ENCODE peak calls at places on chromosomes 11 and 22, in seven cellular contexts. One of them, this sample, is unnamed.

GRCh38 chr11:120900642-120901041 is 123.3 kb upstream of the TBCEL start:
- DNase-seq in left lung: no peak
- DNase-seq in A172: no peak
- DNase-seq in activated CD4-positive, alpha-beta T cell treated with anti-CD3 and anti-CD28 coated beads for 48 hours: no peak
- DNase-seq in stimulated activated naive CD4-positive, alpha-beta T cell treated with Interleukin-2 at 50 U/mL for 16 hours: no peak
- DNase-seq in hippocampal formation: no peak
- DNase-seq in brain microvascular endothelial cell: peak
- DNase-seq in this sample: no peak

GRCh38 chr22:49090853-49091135 is 736.9 kb downstream of the BRD1 start:
- DNase-seq in brain microvascular endothelial cell: no peak
- DNase-seq in hippocampal formation: no peak
- DNase-seq in A172: no peak
- DNase-seq in left lung: no peak
- DNase-seq in stimulated activated naive CD4-positive, alpha-beta T cell treated with Interleukin-2 at 50 U/mL for 16 hours: no peak
- DNase-seq in activated CD4-positive, alpha-beta T cell treated with anti-CD3 and anti-CD28 coated beads for 48 hours: no peak
- DNase-seq in this sample: peak

GRCh38 chr11:131944709-131945108 is 574.3 kb downstream of the NTM start:
- DNase-seq in left lung: no peak
- DNase-seq in stimulated activated naive CD4-positive, alpha-beta T cell treated with Interleukin-2 at 50 U/mL for 16 hours: no peak
- DNase-seq in activated CD4-positive, alpha-beta T cell treated with anti-CD3 and anti-CD28 coated beads for 48 hours: no peak
- DNase-seq in brain microvascular endothelial cell: no peak
- DNase-seq in hippocampal formation: no peak
- DNase-seq in A172: no peak
- DNase-seq in this sample: no peak

GRCh38 chr11:19995131-19995530 is 165.1 kb downstream of the DBX1 start:
- DNase-seq in left lung: no peak
- DNase-seq in A172: peak
- DNase-seq in stimulated activated naive CD4-positive, alpha-beta T cell treated with Interleukin-2 at 50 U/mL for 16 hours: no peak
- DNase-seq in hippocampal formation: no peak
- DNase-seq in brain microvascular endothelial cell: peak
- DNase-seq in activated CD4-positive, alpha-beta T cell treated with anti-CD3 and anti-CD28 coated beads for 48 hours: no peak
- DNase-seq in this sample: peak

GRCh38 chr22:50529416-50530279 is at the start of gene TYMP:
- DNase-seq in brain microvascular endothelial cell: no peak
- DNase-seq in left lung: peak
- DNase-seq in A172: no peak
- DNase-seq in stimulated activated naive CD4-positive, alpha-beta T cell treated with Interleukin-2 at 50 U/mL for 16 hours: peak
- DNase-seq in activated CD4-positive, alpha-beta T cell treated with anti-CD3 and anti-CD28 coated beads for 48 hours: peak
- DNase-seq in hippocampal formation: no peak
- DNase-seq in this sample: peak

GRCh38 chr11:86978756-86979608 is 23.8 kb upstream of the FZD4 start:
- DNase-seq in stimulated activated naive CD4-positive, alpha-beta T cell treated with Interleukin-2 at 50 U/mL for 16 hours: no peak
- DNase-seq in A172: peak
- DNase-seq in brain microvascular endothelial cell: peak
- DNase-seq in hippocampal formation: no peak
- DNase-seq in left lung: no peak
- DNase-seq in activated CD4-positive, alpha-beta T cell treated with anti-CD3 and anti-CD28 coated beads for 48 hours: no peak
- DNase-seq in this sample: no peak

GRCh38 chr11:103364687-103365086 is 255.5 kb downstream of the DYNC2H1 start:
- DNase-seq in left lung: no peak
- DNase-seq in activated CD4-positive, alpha-beta T cell treated with anti-CD3 and anti-CD28 coated beads for 48 hours: no peak
- DNase-seq in stimulated activated naive CD4-positive, alpha-beta T cell treated with Interleukin-2 at 50 U/mL for 16 hours: no peak
- DNase-seq in A172: no peak
- DNase-seq in brain microvascular endothelial cell: no peak
- DNase-seq in hippocampal formation: no peak
- DNase-seq in this sample: no peak

GRCh38 chr11:88454881-88455280 is 117.3 kb upstream of the CTSC start:
- DNase-seq in activated CD4-positive, alpha-beta T cell treated with anti-CD3 and anti-CD28 coated beads for 48 hours: no peak
- DNase-seq in brain microvascular endothelial cell: no peak
- DNase-seq in hippocampal formation: no peak
- DNase-seq in stimulated activated naive CD4-positive, alpha-beta T cell treated with Interleukin-2 at 50 U/mL for 16 hours: no peak
- DNase-seq in A172: no peak
- DNase-seq in left lung: no peak
- DNase-seq in this sample: no peak

GRCh38 chr11:83092488-83093384 is 21.0 kb upstream of the RAB30 start:
- DNase-seq in activated CD4-positive, alpha-beta T cell treated with anti-CD3 and anti-CD28 coated beads for 48 hours: no peak
- DNase-seq in left lung: no peak
- DNase-seq in brain microvascular endothelial cell: no peak
- DNase-seq in hippocampal formation: no peak
- DNase-seq in stimulated activated naive CD4-positive, alpha-beta T cell treated with Interleukin-2 at 50 U/mL for 16 hours: no peak
- DNase-seq in A172: peak
- DNase-seq in this sample: no peak

GRCh38 chr11:15434529-15434928 is 319.8 kb downstream of the INSC start:
- DNase-seq in A172: no peak
- DNase-seq in left lung: no peak
- DNase-seq in stimulated activated naive CD4-positive, alpha-beta T cell treated with Interleukin-2 at 50 U/mL for 16 hours: no peak
- DNase-seq in brain microvascular endothelial cell: no peak
- DNase-seq in activated CD4-positive, alpha-beta T cell treated with anti-CD3 and anti-CD28 coated beads for 48 hours: no peak
- DNase-seq in hippocampal formation: no peak
- DNase-seq in this sample: no peak

GRCh38 chr11:12235549-12235944 is 125.2 kb downstream of the MICAL2 start:
- DNase-seq in activated CD4-positive, alpha-beta T cell treated with anti-CD3 and anti-CD28 coated beads for 48 hours: peak
- DNase-seq in stimulated activated naive CD4-positive, alpha-beta T cell treated with Interleukin-2 at 50 U/mL for 16 hours: no peak
- DNase-seq in A172: peak
- DNase-seq in hippocampal formation: no peak
- DNase-seq in brain microvascular endothelial cell: no peak
- DNase-seq in left lung: no peak
- DNase-seq in this sample: no peak

GRCh38 chr22:48513929-48514328 is 1313.7 kb downstream of the BRD1 start:
- DNase-seq in brain microvascular endothelial cell: no peak
- DNase-seq in activated CD4-positive, alpha-beta T cell treated with anti-CD3 and anti-CD28 coated beads for 48 hours: no peak
- DNase-seq in A172: no peak
- DNase-seq in hippocampal formation: no peak
- DNase-seq in left lung: peak
- DNase-seq in stimulated activated naive CD4-positive, alpha-beta T cell treated with Interleukin-2 at 50 U/mL for 16 hours: no peak
- DNase-seq in this sample: no peak

GRCh38 chr11:23605001-23605400 is 744.7 kb upstream of the CCDC179 start:
- DNase-seq in stimulated activated naive CD4-positive, alpha-beta T cell treated with Interleukin-2 at 50 U/mL for 16 hours: no peak
- DNase-seq in brain microvascular endothelial cell: no peak
- DNase-seq in activated CD4-positive, alpha-beta T cell treated with anti-CD3 and anti-CD28 coated beads for 48 hours: no peak
- DNase-seq in A172: no peak
- DNase-seq in left lung: no peak
- DNase-seq in hippocampal formation: no peak
- DNase-seq in this sample: no peak

GRCh38 chr22:46604306-46604690 is 15.9 kb upstream of the GRAMD4 start:
- DNase-seq in stimulated activated naive CD4-positive, alpha-beta T cell treated with Interleukin-2 at 50 U/mL for 16 hours: peak
- DNase-seq in left lung: no peak
- DNase-seq in A172: no peak
- DNase-seq in activated CD4-positive, alpha-beta T cell treated with anti-CD3 and anti-CD28 coated beads for 48 hours: peak
- DNase-seq in brain microvascular endothelial cell: peak
- DNase-seq in hippocampal formation: no peak
- DNase-seq in this sample: no peak

GRCh38 chr11:93822359-93822758 is 28.1 kb downstream of the VSTM5 start:
- DNase-seq in stimulated activated naive CD4-positive, alpha-beta T cell treated with Interleukin-2 at 50 U/mL for 16 hours: no peak
- DNase-seq in left lung: no peak
- DNase-seq in hippocampal formation: no peak
- DNase-seq in A172: no peak
- DNase-seq in activated CD4-positive, alpha-beta T cell treated with anti-CD3 and anti-CD28 coated beads for 48 hours: no peak
- DNase-seq in brain microvascular endothelial cell: peak
- DNase-seq in this sample: no peak

GRCh38 chr11:61028135-61028729 is 56.8 kb downstream of the CD6 start:
- DNase-seq in left lung: no peak
- DNase-seq in hippocampal formation: no peak
- DNase-seq in stimulated activated naive CD4-positive, alpha-beta T cell treated with Interleukin-2 at 50 U/mL for 16 hours: peak
- DNase-seq in activated CD4-positive, alpha-beta T cell treated with anti-CD3 and anti-CD28 coated beads for 48 hours: peak
- DNase-seq in A172: no peak
- DNase-seq in brain microvascular endothelial cell: no peak
- DNase-seq in this sample: no peak